ENCODE peak calls at places on chromosomes 11 and 22, in eight cellular contexts. One of them, this sample, is unnamed.

GRCh38 chr22:46150615-46151423 is 493 bp downstream of the PPARA start:
- DNase-seq in stimulated activated CD8-positive, alpha-beta memory T cell treated with anti-CD3 and anti-CD28 coated beads, Interleukin-7, amount 100 ng/mL, for 1 hour: peak
- DNase-seq in activated naive CD4-positive, alpha-beta T cell treated with Interleukin-2 at 50 U/mL for 16 hours: peak
- DNase-seq in neuronal stem cell: peak
- DNase-seq in NCI-H460: no peak
- DNase-seq in HS-5: no peak
- DNase-seq in T follicular helper cell: peak
- DNase-seq in heart left ventricle: no peak
- DNase-seq in this sample: no peak

GRCh38 chr22:42202669-42203068 is 67.8 kb downstream of the TCF20 start:
- DNase-seq in stimulated activated CD8-positive, alpha-beta memory T cell treated with anti-CD3 and anti-CD28 coated beads, Interleukin-7, amount 100 ng/mL, for 1 hour: peak
- DNase-seq in heart left ventricle: no peak
- DNase-seq in T follicular helper cell: peak
- DNase-seq in NCI-H460: no peak
- DNase-seq in activated naive CD4-positive, alpha-beta T cell treated with Interleukin-2 at 50 U/mL for 16 hours: peak
- DNase-seq in HS-5: no peak
- DNase-seq in neuronal stem cell: no peak
- DNase-seq in this sample: peak

GRCh38 chr22:32573991-32574390 is 99.4 kb downstream of the FBXO7 start:
- DNase-seq in activated naive CD4-positive, alpha-beta T cell treated with Interleukin-2 at 50 U/mL for 16 hours: no peak
- DNase-seq in stimulated activated CD8-positive, alpha-beta memory T cell treated with anti-CD3 and anti-CD28 coated beads, Interleukin-7, amount 100 ng/mL, for 1 hour: no peak
- DNase-seq in heart left ventricle: no peak
- DNase-seq in HS-5: no peak
- DNase-seq in NCI-H460: no peak
- DNase-seq in neuronal stem cell: no peak
- DNase-seq in T follicular helper cell: no peak
- DNase-seq in this sample: no peak

GRCh38 chr11:128796275-128796674 is 70.8 kb downstream of the KCNJ1 start:
- DNase-seq in heart left ventricle: no peak
- DNase-seq in stimulated activated CD8-positive, alpha-beta memory T cell treated with anti-CD3 and anti-CD28 coated beads, Interleukin-7, amount 100 ng/mL, for 1 hour: no peak
- DNase-seq in NCI-H460: no peak
- DNase-seq in neuronal stem cell: no peak
- DNase-seq in HS-5: peak
- DNase-seq in activated naive CD4-positive, alpha-beta T cell treated with Interleukin-2 at 50 U/mL for 16 hours: no peak
- DNase-seq in T follicular helper cell: no peak
- DNase-seq in this sample: peak

GRCh38 chr22:46129390-46130041 is 20.8 kb upstream of the PPARA start:
- DNase-seq in NCI-H460: no peak
- DNase-seq in stimulated activated CD8-positive, alpha-beta memory T cell treated with anti-CD3 and anti-CD28 coated beads, Interleukin-7, amount 100 ng/mL, for 1 hour: no peak
- DNase-seq in activated naive CD4-positive, alpha-beta T cell treated with Interleukin-2 at 50 U/mL for 16 hours: no peak
- DNase-seq in heart left ventricle: peak
- DNase-seq in neuronal stem cell: no peak
- DNase-seq in T follicular helper cell: no peak
- DNase-seq in HS-5: no peak
- DNase-seq in this sample: no peak

GRCh38 chr22:46373838-46374662 is 38.5 kb downstream of the TRMU start:
- DNase-seq in NCI-H460: no peak
- DNase-seq in HS-5: no peak
- DNase-seq in activated naive CD4-positive, alpha-beta T cell treated with Interleukin-2 at 50 U/mL for 16 hours: peak
- DNase-seq in neuronal stem cell: no peak
- DNase-seq in T follicular helper cell: no peak
- DNase-seq in heart left ventricle: no peak
- DNase-seq in stimulated activated CD8-positive, alpha-beta memory T cell treated with anti-CD3 and anti-CD28 coated beads, Interleukin-7, amount 100 ng/mL, for 1 hour: no peak
- DNase-seq in this sample: peak

GRCh38 chr11:109972181-109972715 is 120.9 kb upstream of the ZC3H12C start:
- DNase-seq in HS-5: no peak
- DNase-seq in heart left ventricle: no peak
- DNase-seq in T follicular helper cell: no peak
- DNase-seq in NCI-H460: no peak
- DNase-seq in neuronal stem cell: no peak
- DNase-seq in activated naive CD4-positive, alpha-beta T cell treated with Interleukin-2 at 50 U/mL for 16 hours: no peak
- DNase-seq in stimulated activated CD8-positive, alpha-beta memory T cell treated with anti-CD3 and anti-CD28 coated beads, Interleukin-7, amount 100 ng/mL, for 1 hour: no peak
- DNase-seq in this sample: no peak

GRCh38 chr11:129141748-129142475 is 50.2 kb downstream of the ARHGAP32 start:
- DNase-seq in stimulated activated CD8-positive, alpha-beta memory T cell treated with anti-CD3 and anti-CD28 coated beads, Interleukin-7, amount 100 ng/mL, for 1 hour: no peak
- DNase-seq in NCI-H460: no peak
- DNase-seq in heart left ventricle: no peak
- DNase-seq in neuronal stem cell: no peak
- DNase-seq in T follicular helper cell: no peak
- DNase-seq in HS-5: no peak
- DNase-seq in activated naive CD4-positive, alpha-beta T cell treated with Interleukin-2 at 50 U/mL for 16 hours: no peak
- DNase-seq in this sample: peak

GRCh38 chr11:124170801-124171586 is 12.2 kb upstream of the OR10D3 start:
- DNase-seq in T follicular helper cell: no peak
- DNase-seq in stimulated activated CD8-positive, alpha-beta memory T cell treated with anti-CD3 and anti-CD28 coated beads, Interleukin-7, amount 100 ng/mL, for 1 hour: no peak
- DNase-seq in HS-5: no peak
- DNase-seq in heart left ventricle: no peak
- DNase-seq in activated naive CD4-positive, alpha-beta T cell treated with Interleukin-2 at 50 U/mL for 16 hours: no peak
- DNase-seq in NCI-H460: no peak
- DNase-seq in neuronal stem cell: no peak
- DNase-seq in this sample: no peak

GRCh38 chr11:123183391-123184099 is 11.5 kb downstream of the CLMP start:
- DNase-seq in heart left ventricle: no peak
- DNase-seq in T follicular helper cell: no peak
- DNase-seq in activated naive CD4-positive, alpha-beta T cell treated with Interleukin-2 at 50 U/mL for 16 hours: no peak
- DNase-seq in neuronal stem cell: no peak
- DNase-seq in NCI-H460: no peak
- DNase-seq in HS-5: no peak
- DNase-seq in stimulated activated CD8-positive, alpha-beta memory T cell treated with anti-CD3 and anti-CD28 coated beads, Interleukin-7, amount 100 ng/mL, for 1 hour: no peak
- DNase-seq in this sample: peak

GRCh38 chr11:61899146-61899841 is 7.9 kb upstream of the FADS3 start:
- DNase-seq in T follicular helper cell: peak
- DNase-seq in activated naive CD4-positive, alpha-beta T cell treated with Interleukin-2 at 50 U/mL for 16 hours: peak
- DNase-seq in HS-5: no peak
- DNase-seq in NCI-H460: peak
- DNase-seq in heart left ventricle: peak
- DNase-seq in neuronal stem cell: peak
- DNase-seq in stimulated activated CD8-positive, alpha-beta memory T cell treated with anti-CD3 and anti-CD28 coated beads, Interleukin-7, amount 100 ng/mL, for 1 hour: peak
- DNase-seq in this sample: peak

GRCh38 chr11:119846374-119846773 is 117.4 kb upstream of the NECTIN1 start:
- DNase-seq in HS-5: no peak
- DNase-seq in activated naive CD4-positive, alpha-beta T cell treated with Interleukin-2 at 50 U/mL for 16 hours: no peak
- DNase-seq in heart left ventricle: no peak
- DNase-seq in stimulated activated CD8-positive, alpha-beta memory T cell treated with anti-CD3 and anti-CD28 coated beads, Interleukin-7, amount 100 ng/mL, for 1 hour: no peak
- DNase-seq in NCI-H460: no peak
- DNase-seq in T follicular helper cell: no peak
- DNase-seq in neuronal stem cell: no peak
- DNase-seq in this sample: no peak

GRCh38 chr22:24357547-24357946 is 69.9 kb upstream of the ADORA2A start:
- DNase-seq in T follicular helper cell: no peak
- DNase-seq in stimulated activated CD8-positive, alpha-beta memory T cell treated with anti-CD3 and anti-CD28 coated beads, Interleukin-7, amount 100 ng/mL, for 1 hour: no peak
- DNase-seq in neuronal stem cell: no peak
- DNase-seq in HS-5: no peak
- DNase-seq in activated naive CD4-positive, alpha-beta T cell treated with Interleukin-2 at 50 U/mL for 16 hours: no peak
- DNase-seq in NCI-H460: no peak
- DNase-seq in heart left ventricle: no peak
- DNase-seq in this sample: no peak